ENCODE peak calls at places on chromosomes 2 and 18, in ten cellular contexts. E is left lung, A is tibial nerve, F is uterus, Q is fibroblast of lung, J is body of pancreas, L is upper lobe of right lung, I is ovary, V is pancreas, H is transverse colon. W is an unnamed sample. For H3K4me1, the result is how much of the 10 kb centered on the place peaks cover.

GRCh38 chr2:43154685-43155084 is 71.7 kb downstream of the ZFP36L2 start:
- DNase-seq in E (no peak), A (no peak), F (no peak), Q (no peak), J (no peak), L (no peak), I (no peak), V (no peak), H (peak), W (no peak)

GRCh38 chr2:219406861-219407230 is 11.3 kb upstream of the DES start:
- DNase-seq in E (no peak), A (no peak), F (peak), Q (peak), J (no peak), L (no peak), I (no peak), V (no peak), H (peak), W (no peak)

GRCh38 chr18:73352546-73352945 is 484.8 kb upstream of the NETO1 start:
- DNase-seq in E (no peak), A (no peak), F (no peak), Q (no peak), J (no peak), L (no peak), I (no peak), V (no peak), H (no peak), W (no peak)

GRCh38 chr2:211534655-211535054 is 978.3 kb downstream of the CPS1 start:
- DNase-seq in E (no peak), A (no peak), F (no peak), Q (peak), J (no peak), L (no peak), I (no peak), V (no peak), H (no peak), W (no peak)

GRCh38 chr2:183456177-183456576 is 331.9 kb downstream of the NUP35 start:
- DNase-seq in E (no peak), A (no peak), F (no peak), Q (no peak), J (no peak), L (no peak), I (no peak), V (no peak), H (no peak), W (no peak)

GRCh38 chr18:22455425-22456150 is 37.9 kb upstream of the CTAGE1 start:
- DNase-seq in E (no peak), A (no peak), F (no peak), Q (no peak), J (no peak), L (no peak), I (no peak), V (no peak), H (no peak), W (no peak)

GRCh38 chr2:143357956-143358355 is 228.7 kb downstream of the ARHGAP15 start:
- DNase-seq in E (peak), A (no peak), F (no peak), Q (no peak), J (no peak), L (no peak), I (no peak), V (no peak), H (no peak), W (no peak)

GRCh38 chr2:234291765-234292204 is 205.1 kb downstream of the ARL4C start:
- DNase-seq in E (no peak), A (no peak), F (no peak), Q (peak), J (peak), L (no peak), I (no peak), V (no peak), H (peak), W (peak)

GRCh38 chr2:156918410-156918809 is 339.1 kb upstream of the GALNT5 start:
- DNase-seq in E (no peak), A (no peak), F (no peak), Q (peak), J (no peak), L (no peak), I (no peak), V (no peak), H (no peak), W (no peak)

GRCh38 chr2:229732897-229733296 is 18.5 kb upstream of the DNER start:
- DNase-seq in E (no peak), A (no peak), F (no peak), Q (no peak), J (no peak), L (no peak), I (no peak), V (no peak), H (no peak), W (no peak)

GRCh38 chr2:218186355-218186766 is 19.6 kb upstream of the CXCR1 start:
- DNase-seq in E (no peak), A (peak), F (peak), Q (peak), J (peak), L (peak), I (peak), V (peak), H (peak), W (peak)

GRCh38 chr2:64214281-64215115 is 70.3 kb upstream of the PELI1 start:
- DNase-seq in E (no peak), A (no peak), F (peak), Q (peak), J (no peak), L (no peak), I (no peak), V (no peak), H (peak), W (no peak)

GRCh38 chr2:111679202-111679601 is 204.8 kb downstream of the ANAPC1 start:
- DNase-seq in E (no peak), A (no peak), F (no peak), Q (no peak), J (no peak), L (no peak), I (no peak), V (no peak), H (no peak), W (no peak)

GRCh38 chr2:98560256-98560771 is 48.0 kb downstream of the COA5 start:
- DNase-seq in E (no peak), A (no peak), F (no peak), Q (peak), J (no peak), L (no peak), I (no peak), V (no peak), H (no peak), W (no peak)

GRCh38 chr2:152396051-152396511 is 61.1 kb downstream of the FMNL2 start:
- DNase-seq in E (no peak), A (no peak), F (no peak), Q (peak), J (no peak), L (no peak), I (no peak), V (no peak), H (no peak), W (no peak)

DNA sequence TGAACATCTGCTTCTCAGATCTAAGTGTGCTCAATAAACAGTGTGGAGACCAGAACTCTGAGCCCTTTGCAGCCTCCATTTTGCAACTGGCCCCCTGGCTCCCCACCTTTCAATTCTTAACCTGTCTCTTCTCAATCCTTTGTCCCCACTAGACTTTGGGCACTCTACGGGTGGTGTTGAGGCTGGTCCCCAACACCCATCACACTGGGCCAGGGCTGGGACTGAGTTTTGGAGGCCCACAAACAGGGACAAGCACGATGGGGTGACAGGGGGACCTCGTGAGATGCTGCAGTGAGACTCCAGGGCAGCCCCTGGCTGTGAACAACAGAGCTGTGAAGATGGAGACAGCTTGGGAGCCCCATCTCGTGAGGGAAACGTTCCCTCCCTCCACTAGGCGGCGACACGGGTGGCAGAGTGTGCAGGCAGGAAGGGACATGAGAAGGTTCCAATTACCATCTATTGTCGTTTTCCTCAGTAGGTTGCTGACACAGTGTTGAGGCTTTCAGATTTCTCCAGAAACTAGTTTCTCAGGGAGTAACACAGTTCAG is 1.2 kb downstream of the ANKMY1 start:
- DNase-seq in E (peak), A (no peak), F (no peak), Q (peak), J (peak), L (peak), I (peak), V (peak), H (peak), W (peak)
- TF ChIP-seq CTCF in E (peak), A (peak), F (no peak), Q (peak), J (no peak), L (peak), I (no peak), V (no peak), H (peak), W (no peak)

DNA sequence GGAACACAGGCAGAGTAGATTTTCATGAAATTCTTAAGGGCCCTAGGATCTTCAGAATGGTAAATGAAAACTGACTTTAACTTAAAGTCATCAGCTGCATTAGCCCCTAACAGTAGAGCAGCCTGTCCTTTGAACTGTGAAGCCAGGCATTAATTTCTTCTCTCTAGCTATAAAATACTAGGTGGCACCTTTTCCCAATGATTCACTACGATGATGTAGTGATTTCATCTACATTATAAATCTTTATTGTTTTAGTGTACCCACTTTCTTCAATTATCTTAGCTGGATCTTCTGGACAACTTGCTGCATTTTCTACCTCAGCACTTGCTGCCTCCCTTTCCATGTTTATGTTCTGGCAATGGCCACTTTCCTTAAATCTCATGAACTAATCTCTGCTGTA is 290.5 kb downstream of the NOL4 start:
- DNase-seq in E (no peak), A (no peak), F (no peak), Q (no peak), J (no peak), L (no peak), I (no peak), V (no peak), H (no peak), W (no peak)
- H3K4me1 ChIP-seq in E (under half), A (under half), F (under half), Q (under half), J (under half), L (under half), I (under half), V (under half), H (under half), W (under half)

GRCh38 chr18:34320267-34320666 is 95.6 kb upstream of the NOL4 start:
- DNase-seq in E (no peak), A (no peak), F (no peak), Q (no peak), J (no peak), L (no peak), I (no peak), V (no peak), H (no peak), W (no peak)

GRCh38 chr18:34315953-34316352 is 91.2 kb upstream of the NOL4 start:
- DNase-seq in E (no peak), A (no peak), F (no peak), Q (no peak), J (no peak), L (no peak), I (no peak), V (no peak), H (no peak), W (no peak)

GRCh38 chr18:34322365-34323289 is 97.9 kb upstream of the NOL4 start:
- DNase-seq in E (no peak), A (no peak), F (no peak), Q (peak), J (peak), L (peak), I (no peak), V (no peak), H (peak), W (peak)

DNA sequence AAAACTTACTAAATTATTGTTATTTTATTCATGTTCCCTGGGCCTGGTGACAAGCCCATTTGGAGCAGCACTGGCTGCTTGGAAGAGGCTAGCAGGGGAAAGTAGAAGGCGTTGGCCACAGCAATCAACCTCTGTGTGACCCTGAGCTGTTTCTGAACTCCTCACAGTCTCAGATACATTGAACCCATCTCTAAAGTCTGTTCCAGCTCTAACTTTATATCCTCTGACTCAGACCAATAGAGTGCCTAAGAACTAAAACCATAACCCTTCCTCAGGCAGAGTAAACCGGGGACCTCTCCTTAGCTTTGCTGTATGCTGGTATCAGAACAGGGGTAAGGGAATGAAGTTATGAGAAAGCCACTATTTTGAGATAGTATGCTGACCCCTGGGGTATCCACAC is 96.4 kb upstream of the NOL4 start:
- DNase-seq in E (no peak), A (no peak), F (no peak), Q (no peak), J (no peak), L (no peak), I (no peak), V (no peak), H (no peak), W (no peak)
- H3K4me3 ChIP-seq in E (no peak), A (no peak), F (no peak), Q (no peak), J (no peak), L (no peak), I (no peak), V (no peak), H (no peak), W (no peak)

GRCh38 chr18:7232218-7232617 is 1.3 kb downstream of the LRRC30 start:
- DNase-seq in E (no peak), A (no peak), F (no peak), Q (no peak), J (no peak), L (no peak), I (no peak), V (no peak), H (no peak), W (no peak)
- TF ChIP-seq CTCF in E (no peak), A (no peak), F (no peak), Q (no peak), J (no peak), L (no peak), I (no peak), V (no peak), H (no peak), W (no peak)

DNA sequence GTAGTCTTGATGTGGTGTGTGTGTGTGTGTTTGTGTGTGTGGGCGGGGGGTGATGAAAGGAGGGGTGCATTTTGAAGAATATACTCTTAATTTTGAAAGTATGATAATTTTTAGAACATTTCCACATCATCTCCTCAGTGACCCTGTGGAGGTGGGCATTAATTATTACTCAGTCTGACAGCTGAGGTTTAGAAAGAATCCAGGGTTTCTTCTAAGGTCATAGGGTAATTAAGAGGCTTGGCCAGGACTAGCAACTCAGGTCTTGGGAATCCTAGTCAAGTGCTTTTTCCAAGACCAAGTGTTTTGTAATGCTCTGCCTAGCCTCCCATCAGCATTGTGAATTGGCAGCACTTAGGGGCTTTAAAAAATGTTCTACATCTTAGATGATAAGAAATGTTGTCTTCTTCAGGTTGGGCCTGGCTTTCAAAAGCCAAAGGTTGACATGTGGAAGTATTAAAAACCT is 100.6 kb downstream of the SPTBN1 start:
- DNase-seq in E (no peak), A (no peak), F (peak), Q (peak), J (no peak), L (no peak), I (peak), V (no peak), H (no peak), W (no peak)
- H3K4me1 ChIP-seq in E (under half), A (half or more), F (under half), Q (under half), J (under half), L (half or more), I (under half), V (under half), H (half or more), W (under half)

GRCh38 chr2:176092270-176093144 is at the start of gene HOXD13:
- DNase-seq in E (peak), A (no peak), F (no peak), Q (no peak), J (no peak), L (no peak), I (no peak), V (peak), H (no peak), W (no peak)
- H3K4me3 ChIP-seq in E (no peak), A (no peak), F (peak), Q (no peak), J (no peak), L (no peak), I (peak), V (no peak), H (peak), W (no peak)

GRCh38 chr2:239587311-239587731 is 186.5 kb upstream of the HDAC4 start:
- DNase-seq in E (peak), A (no peak), F (no peak), Q (no peak), J (no peak), L (no peak), I (no peak), V (no peak), H (no peak), W (peak)
- TF ChIP-seq CTCF in E (no peak), A (no peak), F (no peak), Q (no peak), J (no peak), L (no peak), I (no peak), V (no peak), H (no peak), W (no peak)

W was measured in mucosa of descending colon.